ENCODE peak calls at places on chromosomes 1 and 21, in four cellular contexts. Y is esophagus squamous epithelium, D is OCI-LY7, M is skeletal muscle cell. G is an unnamed sample.

GRCh38 chr1:23460519-23460918 is 23.5 kb downstream of the ASAP3 start:
- DNase-seq in Y (no peak), D (no peak), M (no peak), G (no peak)

GRCh38 chr1:241317676-241318075 is 39.3 kb downstream of the RGS7 start:
- DNase-seq in Y (no peak), D (no peak), M (no peak), G (no peak)

GRCh38 chr1:23838401-23838866 is 13.2 kb upstream of the HMGCL start:
- DNase-seq in Y (peak; percentile 16), D (peak; percentile 78), M (peak; percentile 13), G (peak; percentile 85)

GRCh38 chr1:34684246-34684645 is 70.6 kb upstream of the GJB5 start:
- DNase-seq in Y (no peak), D (no peak), M (no peak), G (no peak)

GRCh38 chr1:216723274-216723780 is at the start of gene ESRRG:
- DNase-seq in Y (no peak), D (no peak), M (no peak), G (peak; percentile 29)

GRCh38 chr1:198121058-198121829 is 35.6 kb upstream of the NEK7 start:
- DNase-seq in Y (no peak), D (no peak), M (peak; percentile 81), G (no peak)

GRCh38 chr1:228979325-228979699 is 244.0 kb downstream of the RHOU start:
- DNase-seq in Y (no peak), D (no peak), M (no peak), G (no peak)

GRCh38 chr1:27816921-27817630 is 13.5 kb upstream of the PPP1R8 start:
- DNase-seq in Y (no peak), D (no peak), M (peak; percentile 34), G (no peak)

GRCh38 chr1:54379481-54380284 is 26.5 kb downstream of the SSBP3 start:
- DNase-seq in Y (no peak), D (no peak), M (no peak), G (peak; percentile 75)

GRCh38 chr1:207085887-207086286 is 2.8 kb upstream of the C4BPB start:
- DNase-seq in Y (no peak), D (no peak), M (no peak), G (no peak)

GRCh38 chr1:96144636-96145035 is 576.9 kb upstream of the PTBP2 start:
- DNase-seq in Y (no peak), D (no peak), M (no peak), G (no peak)

GRCh38 chr1:50976111-50976889 is 6.3 kb downstream of the CDKN2C start:
- DNase-seq in Y (no peak), D (peak; percentile 39), M (no peak), G (no peak)

GRCh38 chr21:31396399-31396798 is 52.3 kb upstream of the TIAM1 start:
- DNase-seq in Y (no peak), D (no peak), M (no peak), G (no peak)

GRCh38 chr1:232033285-232033684 is 406.7 kb downstream of the DISC1 start:
- DNase-seq in Y (no peak), D (no peak), M (no peak), G (no peak)

DNA sequence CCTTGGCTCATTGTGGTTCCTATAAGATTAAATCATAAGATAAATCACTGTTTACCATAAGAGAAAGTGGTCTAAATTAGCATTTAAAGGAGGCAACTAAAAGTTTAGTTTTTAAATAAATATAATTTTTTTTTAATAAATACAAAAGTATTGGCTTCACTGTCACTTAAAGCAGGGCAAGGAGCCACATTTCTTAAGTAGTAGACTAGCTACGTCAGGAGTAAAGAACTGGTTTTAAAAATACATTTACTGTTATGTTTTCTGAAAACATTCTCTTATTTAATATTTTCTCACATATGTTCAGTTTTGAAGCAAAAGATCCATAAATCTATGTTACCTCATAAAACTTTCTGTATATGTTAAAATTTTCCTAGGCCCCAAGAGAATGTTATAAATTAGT is 2.2 kb downstream of the ANGPTL1 start:
- DNase-seq in Y (no peak), D (no peak), M (no peak), G (no peak)
- H3K4me3 ChIP-seq in Y (peak overlapping the region; percentile 35), D (no peak overlapping the region), M (peak overlapping the region; percentile 14), G (peak overlapping the region; percentile 28)

GRCh38 chr1:205662791-205663190 is 17.5 kb downstream of the SLC45A3 start:
- DNase-seq in Y (no peak), D (no peak), M (no peak), G (no peak)

GRCh38 chr1:205665216-205665757 is 15.0 kb downstream of the SLC45A3 start:
- DNase-seq in Y (no peak), D (peak; percentile 86), M (no peak), G (no peak)

GRCh38 chr1:205662135-205662725 is 18.1 kb downstream of the SLC45A3 start:
- DNase-seq in Y (no peak), D (no peak), M (no peak), G (no peak)

GRCh38 chr1:205664399-205665108 is 15.8 kb downstream of the SLC45A3 start:
- DNase-seq in Y (no peak), D (peak; percentile 43), M (no peak), G (peak; percentile 89)

DNA sequence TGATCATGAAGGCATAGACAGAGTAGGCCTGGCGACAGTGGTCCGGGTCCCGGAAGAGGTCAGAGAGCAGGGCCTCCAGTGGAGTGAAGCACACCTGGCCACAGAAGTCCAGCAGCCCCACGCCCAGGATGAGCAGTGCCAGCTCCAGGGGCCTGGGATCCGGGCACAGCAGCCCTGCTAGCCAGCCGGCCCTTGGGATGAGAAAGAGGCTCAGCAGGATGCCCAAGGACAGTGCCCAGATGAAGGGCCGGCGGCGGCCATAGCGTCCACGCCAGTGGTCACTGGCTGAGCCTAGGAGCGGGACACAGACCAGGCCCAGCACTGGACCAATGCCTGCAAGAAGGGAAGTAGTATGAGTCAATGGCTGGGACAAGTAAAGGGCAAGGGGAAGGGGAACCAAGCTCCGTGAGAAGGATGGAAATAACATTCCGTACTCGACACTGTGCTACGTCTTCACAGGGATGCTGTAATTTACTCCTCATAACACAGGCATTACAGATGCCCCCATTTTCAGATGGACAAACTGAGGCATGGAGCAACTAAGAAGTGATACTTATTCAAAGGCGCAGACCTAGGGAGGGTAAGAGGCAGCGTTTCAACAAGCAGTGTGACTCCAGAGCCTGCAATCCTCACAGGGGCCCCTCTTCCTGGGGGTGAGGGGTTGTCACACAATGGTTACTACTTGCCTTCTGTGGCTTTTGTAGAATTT is 16.9 kb downstream of the SLC45A3 start:
- DNase-seq in Y (no peak), D (no peak), M (no peak), G (no peak)
- H3K4me3 ChIP-seq in Y (no peak overlapping the region), D (no peak overlapping the region), M (no peak overlapping the region), G (no peak overlapping the region)

GRCh38 chr21:34553199-34553952 is 41.4 kb upstream of the KCNE1 start:
- DNase-seq in Y (no peak), D (no peak), M (no peak), G (no peak)
- H3K4me3 ChIP-seq in Y (no peak overlapping the region), D (no peak overlapping the region), M (no peak overlapping the region), G (no peak overlapping the region)

GRCh38 chr1:1305300-1306069 is 2.2 kb downstream of the ACAP3 start:
- DNase-seq in Y (peak; percentile 34), D (peak; percentile 55), M (peak; percentile 30), G (peak; percentile 59)

GRCh38 chr1:1303736-1304135 is 4.0 kb downstream of the ACAP3 start:
- DNase-seq in Y (no peak), D (no peak), M (no peak), G (no peak)

GRCh38 chr1:1306070-1306660 is 1.6 kb downstream of the ACAP3 start:
- DNase-seq in Y (no peak), D (peak; percentile 62), M (no peak), G (no peak)

GRCh38 chr1:1302951-1303509 is 4.7 kb downstream of the ACAP3 start:
- DNase-seq in Y (no peak), D (no peak), M (no peak), G (no peak)

DNA sequence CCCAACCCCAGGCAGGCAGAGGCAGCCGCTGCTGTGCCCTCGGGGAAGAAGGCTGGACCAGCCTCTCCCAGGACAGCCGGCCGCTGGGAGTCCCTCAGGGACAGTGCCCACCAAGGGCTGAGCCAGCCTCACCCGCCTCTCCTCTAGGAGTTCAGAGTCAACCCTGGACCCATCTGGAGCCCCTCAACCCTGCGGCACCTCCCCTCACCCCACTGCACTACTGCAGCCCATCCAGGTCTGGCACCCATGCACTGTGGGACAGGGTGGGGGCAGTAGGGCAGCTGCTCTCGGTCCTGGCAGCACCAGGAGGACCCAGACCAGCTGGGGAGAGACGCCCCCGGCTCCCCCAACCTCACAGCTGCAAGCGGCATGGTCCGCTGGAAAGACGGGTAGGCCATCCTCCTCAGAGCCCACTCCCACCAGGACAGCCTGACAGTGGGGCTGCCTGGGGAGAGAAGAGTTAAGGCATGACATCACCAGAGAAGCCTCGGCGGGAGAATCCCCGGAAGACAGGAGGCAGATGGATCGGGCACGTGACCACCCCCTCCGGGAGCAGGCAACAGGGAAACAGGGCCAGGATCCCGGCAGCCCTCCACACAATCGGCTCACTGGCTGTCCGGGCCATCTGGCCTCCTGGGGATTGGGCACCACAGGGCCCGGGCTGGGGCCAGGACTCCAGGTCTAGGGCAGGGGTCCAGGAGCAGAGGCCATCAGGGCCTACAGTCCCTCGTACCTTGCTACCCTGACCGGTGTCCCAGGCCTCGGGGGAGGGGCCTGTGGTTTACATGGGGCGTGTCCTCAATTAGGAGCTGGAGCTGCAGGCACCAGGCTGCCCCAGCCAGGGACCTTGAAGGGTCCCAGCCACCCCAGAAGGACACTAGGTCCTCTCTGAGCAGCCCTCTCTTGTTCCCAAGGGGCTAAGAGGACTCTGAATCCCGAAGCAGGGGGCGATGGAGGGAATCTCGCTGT is 3.1 kb downstream of the ACAP3 start:
- DNase-seq in Y (no peak), D (no peak), M (peak; percentile 24), G (no peak)
- H3K4me3 ChIP-seq in Y (peak overlapping the region; percentile 75), D (peak overlapping the region; percentile 89), M (peak overlapping the region; percentile 68), G (peak overlapping the region; percentile 9)

DNA sequence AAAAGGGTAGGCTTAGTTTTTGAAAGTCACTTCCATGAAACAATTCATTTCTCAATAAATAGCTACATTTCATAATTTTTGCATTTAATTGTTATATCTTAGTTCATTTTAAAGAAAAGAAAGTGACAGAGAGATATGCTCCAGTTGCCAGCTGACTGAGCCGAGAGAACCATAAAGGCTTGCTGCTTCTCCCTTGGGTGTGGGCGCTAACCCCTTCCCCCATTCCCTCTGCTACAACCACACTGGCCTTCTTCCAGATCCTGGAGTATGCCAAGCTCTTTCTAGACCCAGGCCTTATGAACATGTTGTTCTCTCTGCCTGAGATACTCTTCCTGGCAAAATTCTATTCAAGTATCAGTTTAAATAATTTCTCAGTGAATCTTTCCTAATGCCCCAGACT is 12.3 kb downstream of the SORT1 start:
- DNase-seq in Y (no peak), D (no peak), M (peak; percentile 67), G (no peak)
- H3K4me3 ChIP-seq in Y (no peak overlapping the region), D (no peak overlapping the region), M (no peak overlapping the region), G (no peak overlapping the region)

DNA sequence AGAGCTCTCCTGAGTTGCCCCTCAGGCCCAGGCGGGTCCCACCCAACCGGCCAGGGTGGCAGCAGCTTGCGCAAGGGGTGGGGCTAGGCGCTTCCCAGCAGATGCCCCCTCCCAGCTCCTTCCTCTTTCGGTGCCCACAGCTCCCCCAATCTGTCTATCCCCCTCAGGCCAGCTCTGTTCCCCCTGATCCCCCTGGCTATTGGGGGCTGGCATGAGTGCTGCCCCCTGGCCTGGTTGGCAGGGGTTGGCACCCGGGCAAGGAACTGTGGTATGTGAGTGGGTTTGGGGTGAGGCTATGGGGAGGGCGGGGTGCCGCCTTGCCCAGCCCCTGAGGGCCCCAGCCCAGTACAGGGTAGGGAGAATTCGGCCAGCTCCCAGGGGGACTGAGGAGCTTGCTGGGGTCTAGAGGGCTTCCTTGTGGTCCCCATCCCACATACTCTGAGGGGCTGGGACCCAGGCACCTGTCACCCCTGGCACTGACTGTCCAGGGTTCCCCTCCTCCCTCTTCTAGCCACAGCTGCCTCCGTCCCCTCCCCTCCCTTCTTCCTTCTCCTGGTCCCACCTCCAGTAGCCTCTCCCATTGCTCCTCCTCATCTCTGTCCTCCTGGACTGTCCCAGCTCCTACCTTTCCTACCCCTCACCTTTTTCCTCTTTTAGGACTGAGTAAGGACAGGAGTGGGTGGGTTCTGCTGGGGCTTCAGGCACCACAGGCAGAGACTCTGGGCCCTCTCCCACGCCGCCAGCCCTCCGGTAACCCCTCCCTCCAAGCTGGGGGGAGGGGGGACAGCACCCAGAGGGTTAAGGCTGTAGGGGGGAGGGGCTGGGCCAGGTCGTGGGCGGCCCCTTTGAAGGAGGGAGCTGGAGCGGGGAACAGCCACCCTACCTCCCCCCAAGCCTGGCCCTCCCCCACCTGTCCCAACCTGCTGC is 5.7 kb downstream of the ZBTB7B start:
- DNase-seq in Y (no peak), D (no peak), M (no peak), G (no peak)
- H3K4me3 ChIP-seq in Y (peak overlapping the region; percentile 67), D (no peak overlapping the region), M (no peak overlapping the region), G (no peak overlapping the region)